ENCODE peak calls at places on chromosomes 7 and 10, in six cellular contexts. Y, B, I, U, W and S are unnamed samples.

GRCh38 chr10:21572578-21572977 is 38.5 kb downstream of the MLLT10 start:
- DNase-seq in Y (no peak), B (no peak), I (peak), W (no peak), U (peak), S (peak)

GRCh38 chr7:18693401-18693800 is 197.9 kb downstream of the HDAC9 start:
- DNase-seq in B (peak), I (peak), Y (peak), U (peak), W (no peak), S (peak)

GRCh38 chr10:88168171-88169036 is 305.0 kb downstream of the PTEN start:
- DNase-seq in I (peak), Y (no peak), B (no peak), U (no peak), W (no peak), S (no peak)

GRCh38 chr7:38382627-38383026 is 109.2 kb upstream of the TARP start:
- DNase-seq in B (no peak), I (peak), U (peak), W (no peak), Y (no peak), S (peak)

GRCh38 chr7:134693256-134693655 is 46.6 kb downstream of the BPGM start:
- DNase-seq in B (no peak), I (peak), W (no peak), U (peak), Y (no peak), S (peak)

GRCh38 chr10:36578306-36578705 is 547.1 kb upstream of the ANKRD30A start:
- DNase-seq in W (no peak), I (peak), U (peak), B (no peak), Y (no peak), S (peak)

GRCh38 chr7:144137501-144137900 is 14.5 kb downstream of the OR2A14 start:
- DNase-seq in U (peak), Y (no peak), B (no peak), I (no peak), W (no peak), S (peak)

GRCh38 chr7:33423646-33424020 is 294.3 kb downstream of the BBS9 start:
- DNase-seq in Y (peak), I (peak), B (no peak), U (no peak), W (no peak), S (no peak)

GRCh38 chr7:80151274-80151665 is 16.6 kb downstream of the GNAI1 start:
- DNase-seq in U (peak), B (no peak), I (no peak), Y (no peak), W (no peak), S (peak)

GRCh38 chr10:91077549-91078017 is 142.9 kb upstream of the PCGF5 start:
- DNase-seq in U (peak), B (no peak), Y (no peak), I (peak), W (no peak), S (peak)

GRCh38 chr10:91190876-91191580 is 29.4 kb upstream of the PCGF5 start:
- DNase-seq in B (no peak), U (peak), Y (peak), W (no peak), I (peak), S (peak)

GRCh38 chr7:54680377-54681005 is 78.5 kb downstream of the SEC61G start:
- DNase-seq in U (no peak), B (no peak), W (no peak), I (no peak), Y (no peak), S (no peak)

GRCh38 chr7:45224832-45225231 is 67.2 kb downstream of the RAMP3 start:
- DNase-seq in Y (no peak), U (no peak), B (no peak), I (no peak), W (no peak), S (no peak)

GRCh38 chr10:6140965-6141295 is 52.1 kb downstream of the RBM17 start:
- DNase-seq in U (no peak), Y (no peak), I (no peak), W (no peak), B (no peak), S (no peak)

GRCh38 chr10:22552888-22553378 is 161.4 kb downstream of the PIP4K2A start:
- DNase-seq in Y (no peak), U (peak), I (peak), W (no peak), B (peak), S (no peak)

GRCh38 chr7:76233538-76234281 is 32.0 kb downstream of the SRRM3 start:
- DNase-seq in U (no peak), B (no peak), Y (no peak), W (no peak), I (peak), S (no peak)

GRCh38 chr7:41955475-41956243 is 252.8 kb upstream of the INHBA start:
- DNase-seq in W (peak), U (peak), I (peak), B (no peak), Y (no peak), S (peak)

GRCh38 chr7:16586081-16586874 is 59.3 kb downstream of the ANKMY2 start:
- DNase-seq in B (no peak), U (peak), Y (no peak), I (no peak), W (no peak), S (no peak)

GRCh38 chr10:13503745-13504463 is 24.9 kb downstream of the BEND7 start:
- DNase-seq in I (no peak), Y (no peak), U (peak), B (no peak), W (no peak), S (peak)

GRCh38 chr10:26481914-26482550 is 43.9 kb downstream of the APBB1IP start:
- DNase-seq in U (no peak), Y (peak), W (peak), I (no peak), B (no peak), S (no peak)

GRCh38 chr7:47471358-47471703 is 110.6 kb downstream of the TNS3 start:
- DNase-seq in Y (no peak), U (no peak), I (no peak), W (no peak), B (no peak), S (no peak)

GRCh38 chr7:19558527-19558926 is 150.3 kb downstream of the POLR1F start:
- DNase-seq in I (peak), Y (no peak), W (no peak), U (peak), B (no peak), S (peak)